ENCODE peak calls at places on chromosomes 13 and 19, in five cellular contexts. N is H1, R is sigmoid colon, X is suprapubic skin, H is HL-60. L is an unnamed sample.

GRCh38 chr13:24868874-24869273 is 104.9 kb downstream of the RNF17 start:
- DNase-seq in N (no peak), R (no peak), X (no peak), H (no peak), L (no peak)

GRCh38 chr13:107518292-107518691 is 697.0 kb downstream of the LIG4 start:
- DNase-seq in N (no peak), R (no peak), X (no peak), H (no peak), L (peak)

GRCh38 chr19:12872941-12873890 is 8.0 kb downstream of the DNASE2 start:
- DNase-seq in N (peak), R (no peak), X (peak), H (peak), L (peak)

GRCh38 chr13:33252103-33252502 is 33.5 kb downstream of the STARD13 start:
- DNase-seq in N (no peak), R (no peak), X (no peak), H (no peak), L (no peak)

GRCh38 chr13:27822258-27822872 is 30.1 kb downstream of the GSX1 start:
- DNase-seq in N (no peak), R (no peak), X (no peak), H (no peak), L (no peak)

GRCh38 chr13:69618838-69619237 is 488.8 kb upstream of the ATXN8OS start:
- DNase-seq in N (no peak), R (no peak), X (no peak), H (no peak), L (no peak)

GRCh38 chr19:10553943-10554381 is 10.3 kb downstream of the ATG4D start:
- DNase-seq in N (no peak), R (no peak), X (no peak), H (peak), L (no peak)

GRCh38 chr19:7795555-7796161 is 32.6 kb downstream of the CLEC4M start:
- DNase-seq in N (no peak), R (no peak), X (no peak), H (no peak), L (no peak)

GRCh38 chr13:113207890-113208423 is 512 bp downstream of the PCID2 start:
- DNase-seq in N (peak), R (no peak), X (no peak), H (peak), L (no peak)

GRCh38 chr19:2095338-2095938 is 688 bp downstream of the MOB3A start:
- DNase-seq in N (no peak), R (peak), X (no peak), H (no peak), L (no peak)

GRCh38 chr13:101289764-101290163 is 126.5 kb downstream of the NALCN start:
- DNase-seq in N (peak), R (no peak), X (no peak), H (no peak), L (peak)

GRCh38 chr13:23655321-23655720 is 85.1 kb downstream of the TNFRSF19 start:
- DNase-seq in N (no peak), R (no peak), X (no peak), H (no peak), L (no peak)

GRCh38 chr19:17441241-17442135 is 7.0 kb downstream of the TMEM221 start:
- DNase-seq in N (peak), R (no peak), X (no peak), H (no peak), L (no peak)

GRCh38 chr13:73633817-73634449 is 500.3 kb downstream of the KLF12 start:
- DNase-seq in N (no peak), R (no peak), X (no peak), H (no peak), L (no peak)

GRCh38 chr13:113816925-113817859 is 46.7 kb downstream of the GAS6 start:
- DNase-seq in N (peak), R (peak), X (peak), H (peak), L (no peak)

GRCh38 chr19:49128545-49129237 is 9.3 kb downstream of the PPFIA3 start:
- DNase-seq in N (no peak), R (no peak), X (no peak), H (no peak), L (no peak)

GRCh38 chr13:86710013-86710412 is 910.8 kb upstream of the SLITRK6 start:
- DNase-seq in N (no peak), R (no peak), X (no peak), H (no peak), L (no peak)

GRCh38 chr13:89688908-89689307 is 1658.6 kb upstream of the MIR17HG start:
- DNase-seq in N (no peak), R (no peak), X (no peak), H (no peak), L (no peak)

GRCh38 chr13:30004204-30004603 is 153.8 kb upstream of the UBL3 start:
- DNase-seq in N (no peak), R (no peak), X (no peak), H (peak), L (no peak)

GRCh38 chr19:45560686-45561085 is 23.9 kb downstream of the OPA3 start:
- DNase-seq in N (no peak), R (no peak), X (no peak), H (no peak), L (no peak)

GRCh38 chr13:51928231-51928630 is 66.5 kb downstream of the CCDC70 start:
- DNase-seq in N (no peak), R (no peak), X (no peak), H (no peak), L (no peak)

GRCh38 chr13:109157275-109157674 is 527.9 kb downstream of the MYO16 start:
- DNase-seq in N (no peak), R (no peak), X (no peak), H (no peak), L (no peak)

GRCh38 chr13:95246292-95247082 is 54.8 kb downstream of the ABCC4 start:
- DNase-seq in N (no peak), R (no peak), X (no peak), H (peak), L (no peak)

GRCh38 chr19:49877020-49877878 is at the start of the genes AKT1S1 and TBC1D17:
- DNase-seq in N (peak), R (peak), X (peak), H (peak), L (peak)

GRCh38 chr19:53960886-53961285 is 1.9 kb upstream of the CACNG8 start:
- DNase-seq in N (no peak), R (no peak), X (no peak), H (no peak), L (no peak)

GRCh38 chr19:3881272-3882040 is 971 bp downstream of the ATCAY start:
- DNase-seq in N (peak), R (no peak), X (no peak), H (peak), L (no peak)

GRCh38 chr19:10912619-10913018 is 15.8 kb downstream of the YIPF2 start:
- DNase-seq in N (no peak), R (no peak), X (no peak), H (no peak), L (no peak)

GRCh38 chr13:50214514-50214913 is 199.3 kb downstream of the KCNRG start:
- DNase-seq in N (no peak), R (no peak), X (no peak), H (no peak), L (no peak)

GRCh38 chr13:50213526-50213925 is 198.3 kb downstream of the KCNRG start:
- DNase-seq in N (no peak), R (no peak), X (no peak), H (no peak), L (no peak)

GRCh38 chr13:50203256-50204083 is 188.2 kb downstream of the KCNRG start:
- DNase-seq in N (no peak), R (no peak), X (no peak), H (no peak), L (no peak)

GRCh38 chr13:50209646-50210045 is 194.4 kb downstream of the KCNRG start:
- DNase-seq in N (no peak), R (no peak), X (no peak), H (no peak), L (no peak)

GRCh38 chr13:50208826-50209335 is 193.6 kb downstream of the KCNRG start:
- DNase-seq in N (peak), R (peak), X (peak), H (peak), L (no peak)
- H3K4me3 ChIP-seq in N (no peak), R (peak), X (peak), H (peak), L (peak)

GRCh38 chr19:41248895-41249294 is 15.3 kb upstream of the HNRNPUL1 start:
- DNase-seq in N (no peak), R (no peak), X (no peak), H (no peak), L (no peak)
- TF ChIP-seq POLR2AphosphoS5 in N (no peak), R (no peak), X (no peak), H (no peak), L (no peak)

GRCh38 chr13:50713849-50714248 is 129.6 kb downstream of the DLEU7 start:
- DNase-seq in N (no peak), R (no peak), X (no peak), H (peak), L (no peak)

GRCh38 chr13:50714886-50715285 is 128.6 kb downstream of the DLEU7 start:
- DNase-seq in N (no peak), R (no peak), X (no peak), H (peak), L (no peak)

GRCh38 chr13:50712469-50712868 is 131.0 kb downstream of the DLEU7 start:
- DNase-seq in N (no peak), R (no peak), X (no peak), H (no peak), L (no peak)

GRCh38 chr13:50711449-50711848 is 132.0 kb downstream of the DLEU7 start:
- DNase-seq in N (no peak), R (no peak), X (no peak), H (no peak), L (no peak)

DNA sequence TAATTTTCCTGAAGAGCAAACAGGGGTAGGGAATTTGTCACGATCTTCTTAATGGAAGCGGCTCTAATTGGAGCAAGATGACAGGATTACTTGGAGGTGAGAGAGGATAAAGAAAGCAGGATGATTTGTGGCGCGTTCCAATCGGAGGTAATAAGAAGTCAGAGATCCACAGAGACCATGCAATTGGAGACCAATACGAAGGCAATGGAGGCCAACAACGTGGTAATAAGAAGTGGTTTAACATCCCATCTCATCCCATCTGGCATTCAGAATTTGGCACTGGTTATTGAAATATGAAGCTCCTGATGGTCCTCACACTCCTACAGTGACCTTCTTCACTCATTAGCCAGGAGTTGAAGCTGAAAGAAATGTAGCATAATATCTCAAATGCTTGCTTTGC is 130.6 kb downstream of the DLEU7 start:
- DNase-seq in N (no peak), R (no peak), X (no peak), H (no peak), L (no peak)
- H3K4me3 ChIP-seq in N (no peak), R (no peak), X (no peak), H (no peak), L (peak)

DNA sequence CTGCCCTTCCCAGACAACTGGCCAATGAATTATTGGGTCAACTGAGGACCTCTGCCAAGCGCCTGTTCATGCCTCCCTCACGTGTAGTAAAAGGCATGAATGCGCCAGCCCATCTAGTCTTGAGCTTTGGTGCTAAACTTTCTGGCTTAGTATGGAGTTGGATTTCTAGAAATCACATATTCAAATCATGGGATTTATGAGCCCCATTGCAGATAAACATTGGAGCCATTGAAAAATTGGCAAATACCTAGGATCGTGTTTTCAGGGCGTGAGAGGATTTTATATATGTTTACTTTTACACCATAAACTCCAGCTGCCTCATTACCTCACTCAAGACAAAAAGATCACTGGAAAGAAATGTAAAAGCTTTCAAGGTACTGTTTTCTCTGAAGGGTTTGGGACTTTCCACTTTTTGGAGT is 47.1 kb downstream of the COL4A2 start:
- DNase-seq in N (no peak), R (no peak), X (no peak), H (no peak), L (no peak)
- TF ChIP-seq POLR2AphosphoS5 in N (no peak), R (peak), X (no peak), H (no peak), L (no peak)

DNA sequence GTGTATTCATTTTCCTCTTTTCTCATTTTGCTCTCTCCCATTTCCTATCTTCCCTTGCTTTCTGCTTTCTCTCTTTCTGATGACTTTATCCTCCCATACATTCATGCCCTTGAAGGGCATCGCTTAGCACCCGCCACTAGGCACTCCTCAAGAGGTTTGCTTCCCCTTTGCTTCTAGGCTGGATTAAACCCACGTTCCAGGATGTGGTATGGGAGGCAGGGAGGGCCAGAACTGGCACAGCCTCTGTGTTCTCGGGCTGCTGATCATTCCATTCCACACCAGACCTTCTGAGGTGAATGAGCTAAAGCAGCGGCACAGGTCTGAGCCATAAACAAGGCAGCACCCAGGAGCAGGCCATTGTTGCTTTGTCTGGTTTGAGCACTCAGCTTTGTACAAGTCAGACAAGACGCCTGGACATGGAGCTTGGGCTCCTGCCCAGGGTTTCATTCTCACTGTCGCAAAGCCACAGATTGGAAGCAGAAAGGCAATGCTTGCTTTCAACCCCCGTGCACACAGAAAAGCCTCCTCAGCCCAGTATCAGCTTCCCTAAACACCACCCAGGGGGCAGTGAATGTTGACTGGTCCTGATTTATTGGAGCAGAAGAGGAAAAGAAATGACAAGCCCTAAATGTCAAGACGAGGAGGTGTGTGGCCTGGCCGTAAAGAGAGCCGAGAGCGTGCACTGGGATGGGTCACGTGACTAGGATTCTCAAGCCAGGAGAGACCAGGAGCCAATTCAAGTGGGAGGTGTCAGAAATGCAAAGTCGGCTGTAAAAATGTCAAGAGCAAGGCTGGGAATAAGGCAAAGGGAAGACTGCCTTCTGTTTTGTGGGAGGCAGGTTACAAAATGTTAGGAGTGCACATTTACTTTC is 218.0 kb upstream of the SERP2 start:
- DNase-seq in N (no peak), R (peak), X (peak), H (no peak), L (no peak)
- H3K4me3 ChIP-seq in N (no peak), R (peak), X (peak), H (no peak), L (no peak)

DNA sequence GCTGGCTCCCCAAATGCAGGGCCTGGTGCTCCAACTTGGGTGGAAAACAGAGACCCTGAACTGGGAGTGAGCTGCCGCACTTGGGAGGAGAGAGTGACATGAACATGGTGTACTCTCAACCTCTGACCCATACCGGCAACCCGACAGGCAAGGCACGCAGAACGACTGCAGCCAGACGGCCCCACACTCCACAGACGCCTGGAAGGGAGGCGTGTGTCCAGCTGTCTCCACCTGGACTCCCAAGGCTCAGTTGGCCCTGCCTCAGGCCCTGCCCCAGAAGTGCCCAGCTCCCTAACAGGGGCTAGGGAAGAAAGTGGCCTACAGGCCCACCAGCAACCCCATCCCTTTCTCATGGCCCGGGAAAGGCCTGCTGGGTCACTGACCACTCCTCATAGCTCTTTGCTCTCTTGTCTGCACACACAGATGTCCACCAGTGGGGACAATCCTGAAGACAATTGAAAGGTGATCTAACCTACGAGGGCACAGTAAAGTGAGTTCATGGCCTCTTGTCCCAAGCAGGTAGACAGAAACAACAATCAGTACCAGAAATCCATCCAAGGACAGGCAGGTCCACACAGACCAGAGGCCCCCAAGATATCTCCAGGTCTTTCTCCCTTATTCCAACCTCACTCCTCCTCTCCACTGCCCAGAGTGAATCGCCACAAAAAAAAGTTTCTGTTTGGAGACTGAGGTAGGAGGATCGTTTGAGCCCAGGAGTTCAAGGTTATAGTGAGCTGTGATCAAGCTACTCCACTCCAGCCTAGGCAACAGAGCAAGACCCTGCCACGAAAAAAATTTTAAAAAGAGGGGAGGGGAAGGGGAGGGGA is 28.2 kb downstream of the ELL start:
- DNase-seq in N (no peak), R (peak), X (no peak), H (no peak), L (no peak)
- TF ChIP-seq POLR2AphosphoS5 in N (no peak), R (no peak), X (no peak), H (no peak), L (no peak)

GRCh38 chr19:6065685-6066365 is 44.5 kb downstream of the RFX2 start:
- DNase-seq in N (no peak), R (no peak), X (peak), H (peak), L (no peak)
- H3K4me3 ChIP-seq in N (no peak), R (no peak), X (no peak), H (no peak), L (no peak)

L was measured in SK-N-MC.